ENCODE peak calls at places on chromosomes 6 and 20, in four cellular contexts. One of them, this sample, is unnamed. For H3K36me3 and H3K4me1, the result is how much of the 10 kb centered on the place peaks cover.

GRCh38 chr20:59583428-59584277 is 20.7 kb upstream of the PHACTR3 start:
- DNase-seq in tibial artery: no peak
- DNase-seq in GM23338: no peak
- DNase-seq in K562: no peak
- DNase-seq in this sample: no peak

GRCh38 chr6:74066168-74066871 is 370.3 kb downstream of the CD109 start:
- DNase-seq in tibial artery: no peak
- DNase-seq in GM23338: no peak
- DNase-seq in K562: no peak
- DNase-seq in this sample: peak

GRCh38 chr6:13445005-13445743 is 42.2 kb downstream of the GFOD1 start:
- DNase-seq in tibial artery: no peak
- DNase-seq in GM23338: no peak
- DNase-seq in K562: peak
- DNase-seq in this sample: peak

GRCh38 chr6:45377041-45377554 is 636 bp downstream of the SUPT3H start:
- DNase-seq in tibial artery: no peak
- DNase-seq in GM23338: peak
- DNase-seq in K562: peak
- DNase-seq in this sample: peak

GRCh38 chr6:49269190-49269589 is 193.9 kb downstream of the MMUT start:
- DNase-seq in tibial artery: no peak
- DNase-seq in GM23338: no peak
- DNase-seq in K562: no peak
- DNase-seq in this sample: no peak

GRCh38 chr6:125174626-125175025 is 21.1 kb downstream of the TPD52L1 start:
- DNase-seq in tibial artery: no peak
- DNase-seq in GM23338: peak
- DNase-seq in K562: peak
- DNase-seq in this sample: no peak

GRCh38 chr6:81767163-81768000 is 14.9 kb upstream of the TENT5A start:
- DNase-seq in tibial artery: no peak
- DNase-seq in GM23338: peak
- DNase-seq in K562: no peak
- DNase-seq in this sample: peak

GRCh38 chr6:14060971-14061370 is 56.6 kb upstream of the CD83 start:
- DNase-seq in tibial artery: no peak
- DNase-seq in GM23338: no peak
- DNase-seq in K562: no peak
- DNase-seq in this sample: no peak

GRCh38 chr6:95578106-95578410 is 723 bp downstream of the MANEA start:
- DNase-seq in tibial artery: no peak
- DNase-seq in GM23338: no peak
- DNase-seq in K562: peak
- DNase-seq in this sample: no peak

GRCh38 chr6:150452642-150453243 is 83.9 kb downstream of the IYD start:
- DNase-seq in tibial artery: no peak
- DNase-seq in GM23338: no peak
- DNase-seq in K562: no peak
- DNase-seq in this sample: no peak

GRCh38 chr6:56230976-56231566 is 16.3 kb downstream of the COL21A1 start:
- DNase-seq in tibial artery: no peak
- DNase-seq in GM23338: no peak
- DNase-seq in K562: no peak
- DNase-seq in this sample: no peak

GRCh38 chr6:137043710-137044365 is 927 bp downstream of the IL20RA start:
- DNase-seq in tibial artery: no peak
- DNase-seq in GM23338: peak
- DNase-seq in K562: no peak
- DNase-seq in this sample: peak

GRCh38 chr6:108673602-108674001 is 112.9 kb downstream of the FOXO3 start:
- DNase-seq in tibial artery: no peak
- DNase-seq in GM23338: no peak
- DNase-seq in K562: no peak
- DNase-seq in this sample: no peak

DNA sequence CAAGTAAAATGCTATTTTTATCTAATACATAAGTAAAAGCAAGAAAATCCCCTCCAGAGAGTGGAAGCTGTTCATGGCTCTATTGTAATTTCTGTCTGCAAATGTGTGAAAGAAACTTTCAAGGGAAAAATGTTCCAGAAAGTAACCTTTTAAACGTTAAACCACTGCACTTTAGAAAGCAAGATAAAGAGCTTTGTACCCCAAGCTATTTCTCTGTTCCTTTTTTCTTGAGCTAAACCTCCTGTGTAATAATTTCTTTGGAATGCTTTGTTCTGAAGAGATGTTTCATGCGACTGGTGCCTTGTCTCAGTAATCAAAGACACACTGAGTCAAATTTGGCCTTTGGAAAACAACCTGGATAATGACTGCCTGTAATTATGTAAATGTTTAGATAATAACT is 38.3 kb downstream of the MYLIP start:
- DNase-seq in tibial artery: no peak
- DNase-seq in GM23338: no peak
- DNase-seq in K562: no peak
- DNase-seq in this sample: no peak
- H3K27ac ChIP-seq in tibial artery: no peak
- H3K27ac ChIP-seq in GM23338: no peak
- H3K27ac ChIP-seq in K562: no peak
- H3K27ac ChIP-seq in this sample: no peak

GRCh38 chr6:31621991-31622390 is 1.5 kb downstream of the PRRC2A start:
- DNase-seq in tibial artery: no peak
- DNase-seq in GM23338: no peak
- DNase-seq in K562: no peak
- DNase-seq in this sample: no peak

GRCh38 chr6:31624070-31624469 is 3.6 kb downstream of the PRRC2A start:
- DNase-seq in tibial artery: no peak
- DNase-seq in GM23338: no peak
- DNase-seq in K562: no peak
- DNase-seq in this sample: no peak

GRCh38 chr6:31620586-31621319 is at the start of gene PRRC2A:
- DNase-seq in tibial artery: no peak
- DNase-seq in GM23338: peak
- DNase-seq in K562: peak
- DNase-seq in this sample: no peak

GRCh38 chr6:31621320-31621939 is 915 bp downstream of the PRRC2A start:
- DNase-seq in tibial artery: no peak
- DNase-seq in GM23338: no peak
- DNase-seq in K562: no peak
- DNase-seq in this sample: no peak

DNA sequence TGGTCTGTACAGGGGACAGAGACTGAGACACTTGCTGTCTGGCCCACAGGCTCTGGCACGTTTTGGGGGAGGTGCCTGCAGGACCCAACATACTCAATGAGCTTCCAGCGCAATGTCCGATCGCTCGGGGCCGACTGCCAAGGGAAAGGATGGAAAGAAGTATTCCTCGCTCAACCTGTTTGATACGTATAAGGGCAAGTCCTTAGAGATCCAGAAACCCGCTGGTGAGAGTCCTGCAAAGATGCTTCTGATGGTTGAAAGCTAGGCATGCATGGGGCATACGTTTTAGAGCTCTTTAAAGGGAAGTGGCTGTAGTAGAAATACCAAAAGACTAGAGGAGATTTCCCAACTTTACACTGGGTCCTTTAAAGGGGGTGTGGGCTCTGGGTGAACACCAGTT is 2.2 kb downstream of the PRRC2A start:
- DNase-seq in tibial artery: no peak
- DNase-seq in GM23338: no peak
- DNase-seq in K562: no peak
- DNase-seq in this sample: no peak
- H3K36me3 ChIP-seq in tibial artery: under half
- H3K36me3 ChIP-seq in GM23338: half or more
- H3K36me3 ChIP-seq in K562: half or more
- H3K36me3 ChIP-seq in this sample: under half

GRCh38 chr20:41034239-41034638 is 5.6 kb downstream of the TOP1 start:
- DNase-seq in tibial artery: no peak
- DNase-seq in GM23338: no peak
- DNase-seq in K562: peak
- DNase-seq in this sample: no peak

GRCh38 chr20:41038149-41038877 is 9.7 kb downstream of the TOP1 start:
- DNase-seq in tibial artery: no peak
- DNase-seq in GM23338: no peak
- DNase-seq in K562: no peak
- DNase-seq in this sample: no peak

GRCh38 chr20:41038878-41039404 is 10.3 kb downstream of the TOP1 start:
- DNase-seq in tibial artery: no peak
- DNase-seq in GM23338: no peak
- DNase-seq in K562: no peak
- DNase-seq in this sample: no peak

GRCh38 chr20:41035207-41035606 is 6.6 kb downstream of the TOP1 start:
- DNase-seq in tibial artery: no peak
- DNase-seq in GM23338: peak
- DNase-seq in K562: no peak
- DNase-seq in this sample: no peak

DNA sequence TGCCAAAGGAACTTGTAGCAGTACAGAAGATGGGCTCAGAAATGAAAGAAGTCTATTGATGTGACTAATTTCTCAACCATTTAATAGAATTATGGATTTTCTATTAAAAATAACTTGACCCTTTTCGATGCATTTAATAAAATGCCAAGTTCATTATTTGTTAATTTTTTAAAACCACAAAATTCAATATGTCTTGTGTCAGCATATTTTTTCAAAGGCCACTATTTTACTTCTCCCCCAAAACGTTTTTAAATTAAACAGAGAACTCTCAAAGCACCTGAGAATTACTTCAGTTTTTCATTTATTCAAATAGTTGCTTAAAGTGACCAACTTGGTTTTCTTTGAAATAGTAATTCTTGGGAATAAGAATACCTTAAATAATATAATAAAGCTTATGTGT is 8.6 kb downstream of the TOP1 start:
- DNase-seq in tibial artery: no peak
- DNase-seq in GM23338: no peak
- DNase-seq in K562: no peak
- DNase-seq in this sample: no peak
- H3K4me1 ChIP-seq in tibial artery: under half
- H3K4me1 ChIP-seq in GM23338: under half
- H3K4me1 ChIP-seq in K562: under half
- H3K4me1 ChIP-seq in this sample: under half

DNA sequence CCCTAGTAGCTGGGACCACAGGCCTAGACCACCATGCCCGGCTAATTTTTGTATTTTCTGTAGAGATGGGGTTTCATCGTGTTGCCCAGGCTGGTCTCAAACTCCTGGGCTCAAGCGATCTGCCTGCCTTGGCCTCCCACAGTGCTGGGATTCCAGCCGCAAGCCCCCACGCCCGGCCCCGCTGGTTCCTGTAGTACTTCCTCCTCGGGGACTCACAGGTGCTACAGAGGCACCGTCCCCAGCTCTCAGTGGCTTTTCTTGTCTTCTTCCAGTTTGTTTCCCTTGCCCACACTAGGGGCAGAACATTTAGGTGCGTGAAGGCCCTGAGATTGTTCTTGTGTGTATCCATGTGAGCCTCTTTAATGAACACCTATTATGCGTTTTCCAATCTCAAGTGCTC is 773 bp upstream of the ZBP1 start:
- DNase-seq in tibial artery: peak
- DNase-seq in GM23338: no peak
- DNase-seq in K562: no peak
- DNase-seq in this sample: no peak
- H3K27ac ChIP-seq in tibial artery: no peak
- H3K27ac ChIP-seq in GM23338: no peak
- H3K27ac ChIP-seq in K562: no peak
- H3K27ac ChIP-seq in this sample: no peak

DNA sequence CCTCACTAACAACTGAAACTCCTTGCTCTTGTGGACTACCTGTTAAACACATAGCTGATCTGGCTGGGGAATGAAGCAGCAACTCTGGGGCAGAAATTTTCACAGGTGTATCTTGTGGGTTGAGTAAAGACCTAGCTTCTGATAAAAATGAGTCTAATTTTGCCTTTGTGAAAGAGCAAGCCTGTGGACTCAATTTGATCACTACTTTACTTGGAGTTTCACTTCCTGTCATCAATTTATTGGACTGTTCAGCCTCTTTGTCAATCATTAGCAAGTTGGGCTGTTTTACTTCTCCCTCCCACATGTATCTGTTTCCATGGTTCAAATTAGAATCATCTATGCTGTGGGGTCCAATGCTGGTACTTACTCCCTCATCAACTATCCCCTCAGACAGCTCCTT is 29.6 kb upstream of the CRIP3 start:
- DNase-seq in tibial artery: no peak
- DNase-seq in GM23338: no peak
- DNase-seq in K562: no peak
- DNase-seq in this sample: no peak
- H3K36me3 ChIP-seq in tibial artery: half or more
- H3K36me3 ChIP-seq in GM23338: under half
- H3K36me3 ChIP-seq in K562: under half
- H3K36me3 ChIP-seq in this sample: half or more

GRCh38 chr20:61438285-61438684 is 186.2 kb downstream of the CDH4 start:
- DNase-seq in tibial artery: no peak
- DNase-seq in GM23338: no peak
- DNase-seq in K562: no peak
- DNase-seq in this sample: no peak
- H3K4me1 ChIP-seq in tibial artery: under half
- H3K4me1 ChIP-seq in GM23338: half or more
- H3K4me1 ChIP-seq in K562: under half
- H3K4me1 ChIP-seq in this sample: under half

GRCh38 chr6:164062872-164063271 is 648.4 kb downstream of the QKI start:
- DNase-seq in tibial artery: no peak
- DNase-seq in GM23338: no peak
- DNase-seq in K562: no peak
- DNase-seq in this sample: no peak

GRCh38 chr6:164072240-164072666 is 657.7 kb downstream of the QKI start:
- DNase-seq in tibial artery: no peak
- DNase-seq in GM23338: no peak
- DNase-seq in K562: no peak
- DNase-seq in this sample: no peak

GRCh38 chr6:164069352-164070022 is 655.0 kb downstream of the QKI start:
- DNase-seq in tibial artery: no peak
- DNase-seq in GM23338: no peak
- DNase-seq in K562: no peak
- DNase-seq in this sample: no peak

GRCh38 chr6:164063346-164063745 is 648.8 kb downstream of the QKI start:
- DNase-seq in tibial artery: no peak
- DNase-seq in GM23338: no peak
- DNase-seq in K562: no peak
- DNase-seq in this sample: no peak

GRCh38 chr6:164068533-164068932 is 654.0 kb downstream of the QKI start:
- DNase-seq in tibial artery: no peak
- DNase-seq in GM23338: no peak
- DNase-seq in K562: no peak
- DNase-seq in this sample: no peak
- H3K27ac ChIP-seq in tibial artery: no peak
- H3K27ac ChIP-seq in GM23338: no peak
- H3K27ac ChIP-seq in K562: no peak
- H3K27ac ChIP-seq in this sample: no peak

GRCh38 chr6:167015302-167015701 is 16.1 kb downstream of the CEP43 start:
- DNase-seq in tibial artery: no peak
- DNase-seq in GM23338: no peak
- DNase-seq in K562: no peak
- DNase-seq in this sample: no peak
- H3K36me3 ChIP-seq in tibial artery: under half
- H3K36me3 ChIP-seq in GM23338: under half
- H3K36me3 ChIP-seq in K562: half or more
- H3K36me3 ChIP-seq in this sample: under half